ENCODE peak calls at places on chromosomes 4 and X, in nine cellular contexts. One of them, this sample, is unnamed.

GRCh38 chr4:88060431-88060830 is 53.0 kb downstream of the PKD2 start:
- DNase-seq in suprapubic skin: no peak
- DNase-seq in cardiac muscle cell: peak
- DNase-seq in progenitor cell of endocrine pancreas: no peak
- DNase-seq in thoracic aorta: no peak
- DNase-seq in foreskin fibroblast: no peak
- DNase-seq in body of pancreas: no peak
- DNase-seq in neural crest cell: no peak
- DNase-seq in GM12865: no peak
- DNase-seq in this sample: no peak

GRCh38 chr4:26223160-26223559 is 97.7 kb upstream of the RBPJ start:
- DNase-seq in GM12865: no peak
- DNase-seq in body of pancreas: no peak
- DNase-seq in progenitor cell of endocrine pancreas: no peak
- DNase-seq in cardiac muscle cell: no peak
- DNase-seq in neural crest cell: no peak
- DNase-seq in foreskin fibroblast: no peak
- DNase-seq in suprapubic skin: no peak
- DNase-seq in thoracic aorta: no peak
- DNase-seq in this sample: no peak

GRCh38 chr4:4470208-4470607 is 71.6 kb downstream of the STX18 start:
- DNase-seq in cardiac muscle cell: peak
- DNase-seq in progenitor cell of endocrine pancreas: no peak
- DNase-seq in thoracic aorta: no peak
- DNase-seq in neural crest cell: no peak
- DNase-seq in body of pancreas: no peak
- DNase-seq in foreskin fibroblast: no peak
- DNase-seq in suprapubic skin: no peak
- DNase-seq in GM12865: no peak
- DNase-seq in this sample: no peak

GRCh38 chr4:100311181-100311580 is 120.9 kb upstream of the DDIT4L start:
- DNase-seq in progenitor cell of endocrine pancreas: no peak
- DNase-seq in foreskin fibroblast: no peak
- DNase-seq in GM12865: peak
- DNase-seq in suprapubic skin: no peak
- DNase-seq in neural crest cell: no peak
- DNase-seq in cardiac muscle cell: no peak
- DNase-seq in body of pancreas: no peak
- DNase-seq in thoracic aorta: no peak
- DNase-seq in this sample: no peak

GRCh38 chr4:99447079-99447478 is 11.9 kb upstream of the ADH7 start:
- DNase-seq in foreskin fibroblast: no peak
- DNase-seq in body of pancreas: peak
- DNase-seq in thoracic aorta: no peak
- DNase-seq in suprapubic skin: no peak
- DNase-seq in progenitor cell of endocrine pancreas: no peak
- DNase-seq in neural crest cell: no peak
- DNase-seq in GM12865: peak
- DNase-seq in cardiac muscle cell: peak
- DNase-seq in this sample: no peak

GRCh38 chr4:138573246-138573645 is 331.1 kb upstream of the SLC7A11 start:
- DNase-seq in foreskin fibroblast: no peak
- DNase-seq in body of pancreas: no peak
- DNase-seq in cardiac muscle cell: no peak
- DNase-seq in neural crest cell: no peak
- DNase-seq in thoracic aorta: no peak
- DNase-seq in progenitor cell of endocrine pancreas: no peak
- DNase-seq in GM12865: no peak
- DNase-seq in suprapubic skin: no peak
- DNase-seq in this sample: no peak

GRCh38 chr4:94006932-94007331 is 178.4 kb downstream of the ATOH1 start:
- DNase-seq in suprapubic skin: no peak
- DNase-seq in foreskin fibroblast: no peak
- DNase-seq in progenitor cell of endocrine pancreas: no peak
- DNase-seq in neural crest cell: no peak
- DNase-seq in GM12865: no peak
- DNase-seq in cardiac muscle cell: no peak
- DNase-seq in body of pancreas: no peak
- DNase-seq in thoracic aorta: no peak
- DNase-seq in this sample: no peak

GRCh38 chrX:53116101-53116500 is 22.2 kb downstream of the KANTR start:
- DNase-seq in neural crest cell: no peak
- DNase-seq in GM12865: no peak
- DNase-seq in body of pancreas: no peak
- DNase-seq in foreskin fibroblast: peak
- DNase-seq in progenitor cell of endocrine pancreas: no peak
- DNase-seq in thoracic aorta: no peak
- DNase-seq in suprapubic skin: no peak
- DNase-seq in cardiac muscle cell: peak
- DNase-seq in this sample: no peak

GRCh38 chr4:99221980-99222379 is 2.9 kb upstream of the ADH6 start:
- DNase-seq in foreskin fibroblast: no peak
- DNase-seq in neural crest cell: no peak
- DNase-seq in thoracic aorta: no peak
- DNase-seq in GM12865: no peak
- DNase-seq in progenitor cell of endocrine pancreas: no peak
- DNase-seq in suprapubic skin: no peak
- DNase-seq in cardiac muscle cell: peak
- DNase-seq in body of pancreas: no peak
- DNase-seq in this sample: no peak

GRCh38 chr4:113586072-113586471 is 175.5 kb downstream of the CAMK2D start:
- DNase-seq in GM12865: no peak
- DNase-seq in body of pancreas: no peak
- DNase-seq in thoracic aorta: no peak
- DNase-seq in suprapubic skin: no peak
- DNase-seq in progenitor cell of endocrine pancreas: no peak
- DNase-seq in foreskin fibroblast: no peak
- DNase-seq in cardiac muscle cell: no peak
- DNase-seq in neural crest cell: no peak
- DNase-seq in this sample: no peak

GRCh38 chr4:95013236-95013635 is 255.5 kb downstream of the BMPR1B start:
- DNase-seq in cardiac muscle cell: no peak
- DNase-seq in thoracic aorta: no peak
- DNase-seq in foreskin fibroblast: no peak
- DNase-seq in GM12865: no peak
- DNase-seq in body of pancreas: no peak
- DNase-seq in progenitor cell of endocrine pancreas: no peak
- DNase-seq in suprapubic skin: no peak
- DNase-seq in neural crest cell: no peak
- DNase-seq in this sample: no peak

GRCh38 chrX:153576961-153577360 is 22.0 kb downstream of the CCNQ start:
- DNase-seq in suprapubic skin: no peak
- DNase-seq in thoracic aorta: no peak
- DNase-seq in GM12865: no peak
- DNase-seq in neural crest cell: no peak
- DNase-seq in progenitor cell of endocrine pancreas: no peak
- DNase-seq in foreskin fibroblast: no peak
- DNase-seq in body of pancreas: no peak
- DNase-seq in cardiac muscle cell: no peak
- DNase-seq in this sample: no peak

GRCh38 chr4:675980-676870 is 1.9 kb downstream of the MYL5 start:
- DNase-seq in foreskin fibroblast: no peak
- DNase-seq in thoracic aorta: no peak
- DNase-seq in progenitor cell of endocrine pancreas: no peak
- DNase-seq in GM12865: peak
- DNase-seq in neural crest cell: no peak
- DNase-seq in cardiac muscle cell: no peak
- DNase-seq in suprapubic skin: no peak
- DNase-seq in body of pancreas: no peak
- DNase-seq in this sample: no peak
- TF ChIP-seq CTCF in foreskin fibroblast: no peak
- TF ChIP-seq CTCF in thoracic aorta: no peak
- TF ChIP-seq CTCF in progenitor cell of endocrine pancreas: no peak
- TF ChIP-seq CTCF in GM12865: no peak
- TF ChIP-seq CTCF in neural crest cell: no peak
- TF ChIP-seq CTCF in cardiac muscle cell: no peak
- TF ChIP-seq CTCF in suprapubic skin: no peak
- TF ChIP-seq CTCF in body of pancreas: no peak
- TF ChIP-seq CTCF in this sample: no peak

DNA sequence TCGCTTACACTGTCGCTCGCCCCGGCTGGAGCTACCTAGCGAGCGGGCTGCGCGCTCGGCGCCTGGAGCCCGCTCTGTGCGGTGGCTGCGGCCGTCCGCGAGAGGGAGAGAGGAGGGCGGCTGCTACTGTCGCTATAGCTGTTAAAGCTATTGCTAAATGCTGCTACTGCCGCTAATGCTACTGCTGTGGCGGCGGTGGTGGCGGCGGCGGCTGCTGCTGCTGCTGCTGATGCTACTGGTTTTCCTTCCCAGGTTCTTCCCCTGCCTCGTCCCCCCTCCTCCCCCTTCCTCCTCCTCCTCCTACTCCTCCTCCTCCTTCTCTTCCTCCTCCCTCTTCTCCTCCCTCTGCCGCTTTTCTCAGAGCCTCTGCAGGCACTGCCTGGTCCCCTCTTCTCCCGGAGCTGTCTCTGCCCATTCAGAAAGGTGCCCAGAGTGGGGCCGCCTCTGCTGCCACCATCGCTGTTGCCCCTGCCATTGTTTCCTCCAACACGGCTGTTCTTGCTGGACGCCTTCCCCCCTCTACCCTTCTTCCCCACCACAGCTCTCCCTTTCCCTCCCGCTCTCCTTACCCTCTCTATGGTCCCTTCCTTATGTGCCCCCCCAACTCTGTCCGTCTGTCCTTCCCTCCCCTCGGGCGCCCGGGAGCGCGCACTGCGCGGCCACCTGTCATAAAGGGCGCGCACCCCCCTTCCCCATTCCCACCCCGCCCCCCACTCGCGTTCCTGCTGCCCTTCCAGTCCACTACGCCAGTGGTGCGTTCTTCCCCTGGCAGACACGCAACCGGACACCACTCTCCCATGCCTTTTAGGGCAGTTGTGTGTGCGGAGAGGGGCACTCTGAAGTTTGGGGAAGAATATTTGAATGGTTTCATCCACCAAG is at the start of gene NEXMIF:
- DNase-seq in body of pancreas: peak
- DNase-seq in thoracic aorta: no peak
- DNase-seq in foreskin fibroblast: peak
- DNase-seq in neural crest cell: no peak
- DNase-seq in suprapubic skin: no peak
- DNase-seq in progenitor cell of endocrine pancreas: peak
- DNase-seq in cardiac muscle cell: peak
- DNase-seq in GM12865: peak
- DNase-seq in this sample: no peak
- TF ChIP-seq CTCF in body of pancreas: peak
- TF ChIP-seq CTCF in thoracic aorta: no peak
- TF ChIP-seq CTCF in foreskin fibroblast: peak
- TF ChIP-seq CTCF in neural crest cell: peak
- TF ChIP-seq CTCF in suprapubic skin: no peak
- TF ChIP-seq CTCF in progenitor cell of endocrine pancreas: peak
- TF ChIP-seq CTCF in cardiac muscle cell: peak
- TF ChIP-seq CTCF in GM12865: peak
- TF ChIP-seq CTCF in this sample: no peak

GRCh38 chr4:85543832-85544231 is 68.9 kb downstream of the ARHGAP24 start:
- DNase-seq in cardiac muscle cell: peak
- DNase-seq in neural crest cell: no peak
- DNase-seq in body of pancreas: no peak
- DNase-seq in thoracic aorta: no peak
- DNase-seq in foreskin fibroblast: peak
- DNase-seq in suprapubic skin: no peak
- DNase-seq in GM12865: no peak
- DNase-seq in progenitor cell of endocrine pancreas: no peak
- DNase-seq in this sample: no peak

GRCh38 chr4:85548841-85549240 is 73.9 kb downstream of the ARHGAP24 start:
- DNase-seq in suprapubic skin: no peak
- DNase-seq in thoracic aorta: no peak
- DNase-seq in foreskin fibroblast: no peak
- DNase-seq in GM12865: no peak
- DNase-seq in body of pancreas: no peak
- DNase-seq in neural crest cell: no peak
- DNase-seq in progenitor cell of endocrine pancreas: no peak
- DNase-seq in cardiac muscle cell: no peak
- DNase-seq in this sample: no peak

GRCh38 chr4:85544751-85545150 is 69.8 kb downstream of the ARHGAP24 start:
- DNase-seq in suprapubic skin: no peak
- DNase-seq in thoracic aorta: no peak
- DNase-seq in GM12865: no peak
- DNase-seq in neural crest cell: no peak
- DNase-seq in cardiac muscle cell: no peak
- DNase-seq in body of pancreas: no peak
- DNase-seq in progenitor cell of endocrine pancreas: no peak
- DNase-seq in foreskin fibroblast: no peak
- DNase-seq in this sample: no peak

DNA sequence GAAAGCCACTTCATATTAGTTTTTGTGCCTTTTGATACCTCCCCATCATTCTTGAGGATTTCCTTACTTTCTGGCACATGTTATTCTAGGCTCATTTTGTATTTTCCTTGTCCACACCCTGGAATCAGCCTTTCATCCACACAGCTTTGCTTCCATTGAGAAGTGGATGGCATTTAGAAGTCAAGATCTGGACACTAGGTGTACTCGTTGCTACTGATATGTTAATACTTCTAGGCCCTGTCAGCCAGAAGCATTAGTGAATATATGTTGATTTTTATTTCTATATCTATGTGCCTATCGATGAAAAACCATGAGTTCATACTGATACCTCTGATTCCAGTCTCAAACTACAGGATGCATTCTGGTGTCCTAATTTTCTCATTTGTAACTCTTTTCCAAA is 73.2 kb downstream of the ARHGAP24 start:
- DNase-seq in GM12865: peak
- DNase-seq in body of pancreas: no peak
- DNase-seq in foreskin fibroblast: no peak
- DNase-seq in neural crest cell: no peak
- DNase-seq in suprapubic skin: no peak
- DNase-seq in progenitor cell of endocrine pancreas: no peak
- DNase-seq in thoracic aorta: no peak
- DNase-seq in cardiac muscle cell: no peak
- DNase-seq in this sample: no peak
- TF ChIP-seq CTCF in GM12865: peak
- TF ChIP-seq CTCF in body of pancreas: no peak
- TF ChIP-seq CTCF in foreskin fibroblast: no peak
- TF ChIP-seq CTCF in neural crest cell: no peak
- TF ChIP-seq CTCF in suprapubic skin: no peak
- TF ChIP-seq CTCF in progenitor cell of endocrine pancreas: no peak
- TF ChIP-seq CTCF in thoracic aorta: no peak
- TF ChIP-seq CTCF in cardiac muscle cell: no peak
- TF ChIP-seq CTCF in this sample: no peak

DNA sequence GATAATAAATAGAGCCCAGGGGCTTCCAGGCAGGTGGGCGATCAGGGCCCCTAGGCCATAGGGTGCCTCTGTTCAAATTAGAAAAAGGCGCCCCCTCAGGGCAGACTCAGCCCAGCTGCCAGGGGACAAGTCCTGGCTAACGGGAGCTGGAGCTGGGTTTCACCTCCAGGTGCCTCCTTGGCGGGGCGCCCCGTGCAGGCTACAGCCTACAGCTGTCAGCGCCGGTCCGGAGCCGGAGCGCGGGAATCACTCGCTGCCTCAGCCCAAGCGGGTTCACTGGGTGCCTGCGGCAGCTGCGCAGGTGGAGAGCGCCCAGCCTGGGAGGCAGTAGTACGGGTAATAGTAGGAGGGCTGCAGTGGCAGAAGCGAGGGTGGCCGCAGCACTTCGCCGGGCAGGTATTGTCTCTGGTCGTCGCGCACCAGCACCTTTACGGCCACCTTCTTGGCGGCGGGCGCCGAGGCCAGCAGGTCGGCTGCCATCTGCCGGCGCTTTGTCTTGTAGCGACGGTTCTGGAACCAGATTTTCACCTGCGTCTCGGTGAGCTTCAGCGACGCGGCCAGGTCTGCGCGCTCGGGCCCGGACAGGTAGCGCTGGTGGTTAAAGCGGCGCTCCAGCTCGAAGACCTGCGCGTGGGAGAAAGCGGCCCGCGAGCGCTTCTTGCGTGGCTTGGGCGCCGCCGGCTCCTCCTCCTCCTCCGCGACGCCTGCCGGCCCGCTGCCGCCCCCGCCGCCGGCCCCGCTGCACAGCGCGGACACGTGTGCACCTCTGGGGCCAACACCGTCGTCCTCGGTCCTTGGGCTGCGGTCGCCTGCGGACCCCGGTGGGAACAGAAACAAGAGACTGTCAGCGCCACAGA is 2.4 kb downstream of the NKX3-2 start:
- DNase-seq in progenitor cell of endocrine pancreas: peak
- DNase-seq in GM12865: peak
- DNase-seq in body of pancreas: peak
- DNase-seq in suprapubic skin: no peak
- DNase-seq in foreskin fibroblast: no peak
- DNase-seq in cardiac muscle cell: no peak
- DNase-seq in neural crest cell: no peak
- DNase-seq in thoracic aorta: no peak
- DNase-seq in this sample: no peak
- TF ChIP-seq CTCF in progenitor cell of endocrine pancreas: peak
- TF ChIP-seq CTCF in GM12865: peak
- TF ChIP-seq CTCF in body of pancreas: peak
- TF ChIP-seq CTCF in suprapubic skin: no peak
- TF ChIP-seq CTCF in foreskin fibroblast: no peak
- TF ChIP-seq CTCF in cardiac muscle cell: peak
- TF ChIP-seq CTCF in neural crest cell: peak
- TF ChIP-seq CTCF in thoracic aorta: no peak
- TF ChIP-seq CTCF in this sample: no peak

This sample was measured in lower leg skin.